ENCODE peak calls at places on chromosomes 6 and 20, in six cellular contexts. Q is smooth muscle cell of the brain vasculature; E is SHP77; F is psoas muscle; W is activated T-cell treated with anti-CD3 and anti-CD28 coated beads, Interleukin-2, amount 50 U/mL, for 1 hour; C is activated T-helper 2 cell treated with anti-CD3 and anti-CD28 coated beads, Interferon-gamma antibody, Interleukin-2, Interleukin-4, amounts not matched to agents 10 μg/mL and 5 μg/mL and 100 μg/mL, durations not matched to agents 14 hours and 24 hours and 36 hours. R is an unnamed sample.

GRCh38 chr6:116010400-116011095 is 50.1 kb downstream of the FRK start:
- DNase-seq in Q (peak; percentile 49), E (peak; percentile 59), F (peak; percentile 72), W (peak; percentile 43), C (peak; percentile 11), R (peak; percentile 78)

GRCh38 chr6:73503027-73503772 is 17.6 kb downstream of the EEF1A1 start:
- DNase-seq in Q (no peak), E (no peak), F (no peak), W (no peak), C (no peak), R (no peak)

GRCh38 chr6:89352329-89353117 is at the start of gene UBE2J1:
- DNase-seq in Q (peak; percentile 81), E (peak; percentile 71), F (peak; percentile 97), W (peak; percentile 78), C (peak; percentile 74), R (peak; percentile 98)

GRCh38 chr6:170017603-170018274 is 266.3 kb downstream of the ERMARD start:
- DNase-seq in Q (no peak), E (no peak), F (no peak), W (no peak), C (no peak), R (no peak)

GRCh38 chr20:44235702-44236101 is 11.4 kb upstream of the GDAP1L1 start:
- DNase-seq in Q (no peak), E (no peak), F (no peak), W (no peak), C (no peak), R (no peak)

GRCh38 chr20:50820515-50821256 is 25.8 kb downstream of the BCAS4 start:
- DNase-seq in Q (no peak), E (no peak), F (no peak), W (no peak), C (no peak), R (no peak)

GRCh38 chr6:108588586-108588985 is 27.9 kb downstream of the FOXO3 start:
- DNase-seq in Q (no peak), E (no peak), F (peak; percentile 49), W (no peak), C (no peak), R (no peak)

GRCh38 chr6:30411515-30412207 is 66.7 kb downstream of the RPP21 start:
- DNase-seq in Q (peak; percentile 3), E (peak; percentile 43), F (peak; percentile 62), W (peak; percentile 72), C (peak; percentile 44), R (no peak)

GRCh38 chr20:33947709-33948295 is 45.9 kb upstream of the RALY start:
- DNase-seq in Q (no peak), E (peak; percentile 51), F (no peak), W (no peak), C (peak; percentile 30), R (no peak)

GRCh38 chr6:7763896-7764295 is 38.0 kb downstream of the BMP6 start:
- DNase-seq in Q (peak; percentile 74), E (peak; percentile 57), F (peak; percentile 58), W (no peak), C (no peak), R (no peak)

GRCh38 chr20:62617711-62618483 is 24.4 kb upstream of the SLCO4A1 start:
- DNase-seq in Q (no peak), E (no peak), F (peak; percentile 81), W (peak; percentile 59), C (peak; percentile 45), R (peak; percentile 77)

GRCh38 chr6:144585217-144585814 is 300.2 kb downstream of the UTRN start:
- DNase-seq in Q (no peak), E (peak; percentile 5), F (no peak), W (no peak), C (no peak), R (no peak)

GRCh38 chr6:47496935-47497579 is 19.5 kb downstream of the CD2AP start:
- DNase-seq in Q (no peak), E (no peak), F (no peak), W (no peak), C (no peak), R (no peak)

GRCh38 chr6:15504581-15505350 is 158.1 kb downstream of the DTNBP1 start:
- DNase-seq in Q (peak; percentile 98), E (peak; percentile 86), F (peak; percentile 87), W (no peak), C (no peak), R (peak; percentile 85)

GRCh38 chr20:4720121-4720976 is 1.4 kb upstream of the PRND start:
- DNase-seq in Q (no peak), E (peak; percentile 80), F (peak; percentile 81), W (peak; percentile 70), C (peak; percentile 67), R (peak; percentile 68)

GRCh38 chr20:35616465-35617396 is 1.1 kb downstream of the SPAG4 start:
- DNase-seq in Q (peak; percentile 99), E (peak; percentile 83), F (peak; percentile 92), W (no peak), C (peak; percentile 54), R (peak; percentile 89)

GRCh38 chr6:33298773-33299236 is at the start of gene RGL2:
- DNase-seq in Q (no peak), E (peak; percentile 49), F (peak; percentile 94), W (no peak), C (peak; percentile 54), R (peak; percentile 95)

GRCh38 chr6:73688351-73688750 is 7.7 kb upstream of the CD109 start:
- DNase-seq in Q (no peak), E (no peak), F (no peak), W (no peak), C (no peak), R (no peak)

GRCh38 chr6:77173472-77174074 is 289.7 kb downstream of the HTR1B start:
- DNase-seq in Q (no peak), E (no peak), F (no peak), W (no peak), C (no peak), R (no peak)

GRCh38 chr20:709421-709820 is 33.8 kb upstream of the SCRT2 start:
- DNase-seq in Q (no peak), E (peak; percentile 84), F (no peak), W (no peak), C (no peak), R (no peak)

GRCh38 chr6:45376310-45377040 is 1.3 kb downstream of the SUPT3H start:
- DNase-seq in Q (no peak), E (no peak), F (no peak), W (no peak), C (no peak), R (no peak)

GRCh38 chr6:36285797-36286196 is 15.9 kb downstream of the PNPLA1 start:
- DNase-seq in Q (no peak), E (no peak), F (no peak), W (no peak), C (no peak), R (no peak)

GRCh38 chr20:51265366-51265765 is 242.5 kb upstream of the KCNG1 start:
- DNase-seq in Q (no peak), E (no peak), F (no peak), W (no peak), C (no peak), R (no peak)

GRCh38 chr6:169092375-169092774 is 161.3 kb downstream of the THBS2 start:
- DNase-seq in Q (no peak), E (no peak), F (no peak), W (no peak), C (no peak), R (no peak)

GRCh38 chr6:166244353-166245045 is 63.7 kb downstream of the PRR18 start:
- DNase-seq in Q (no peak), E (no peak), F (no peak), W (no peak), C (peak; percentile 26), R (no peak)

GRCh38 chr20:43444107-43444506 is 13.6 kb upstream of the SRSF6 start:
- DNase-seq in Q (no peak), E (no peak), F (no peak), W (no peak), C (no peak), R (no peak)

GRCh38 chr20:59064214-59064722 is 21.7 kb upstream of the PRELID3B start:
- DNase-seq in Q (no peak), E (peak; percentile 71), F (no peak), W (no peak), C (no peak), R (no peak)

GRCh38 chr6:157438611-157439109 is 57.7 kb downstream of the ZDHHC14 start:
- DNase-seq in Q (no peak), E (no peak), F (no peak), W (no peak), C (no peak), R (no peak)

GRCh38 chr6:40326689-40327404 is 260.3 kb downstream of the LRFN2 start:
- DNase-seq in Q (no peak), E (peak; percentile 43), F (no peak), W (no peak), C (no peak), R (no peak)

GRCh38 chr20:62777528-62777830 is 18.8 kb upstream of the MRGBP start:
- DNase-seq in Q (no peak), E (no peak), F (no peak), W (no peak), C (no peak), R (no peak)

GRCh38 chr6:89567635-89568390 is 70.7 kb downstream of the LYRM2 start:
- DNase-seq in Q (no peak), E (no peak), F (no peak), W (no peak), C (no peak), R (no peak)